ENCODE peak calls at places on chromosomes 13 and 19, in six cellular contexts. M is MCF 10A; D is fibroblast of pulmonary artery; A is NCI-H2081 treated with DMSO at 0.1 percent for 48 hours; U is Kasumi-1; B is stimulated activated CD8-positive, alpha-beta memory T cell treated with anti-CD3 and anti-CD28 coated beads, Interleukin-4, amount 100 ng/mL, for 24 hours. V is an unnamed sample.

GRCh38 chr13:33016414-33017409 is at the start of gene KL:
- DNase-seq in M (no peak), D (no peak), A (no peak), U (no peak), B (no peak), V (peak)

GRCh38 chr19:46478356-46478986 is 7.1 kb upstream of the PNMA8A start:
- DNase-seq in M (no peak), D (peak), A (no peak), U (no peak), B (no peak), V (no peak)

GRCh38 chr13:42215578-42216421 is 56.2 kb upstream of the AKAP11 start:
- DNase-seq in M (peak), D (peak), A (no peak), U (peak), B (no peak), V (no peak)

GRCh38 chr19:48110350-48110966 is at the start of gene PLA2G4C:
- DNase-seq in M (peak), D (peak), A (peak), U (peak), B (peak), V (peak)

GRCh38 chr13:84605927-84606326 is 723.7 kb upstream of the SLITRK1 start:
- DNase-seq in M (no peak), D (no peak), A (no peak), U (no peak), B (no peak), V (no peak)

GRCh38 chr19:21566073-21566472 is 60.7 kb downstream of the ZNF429 start:
- DNase-seq in M (no peak), D (no peak), A (no peak), U (no peak), B (no peak), V (no peak)

GRCh38 chr19:289651-290538 is 1.3 kb downstream of the PLPP2 start:
- DNase-seq in M (peak), D (peak), A (peak), U (no peak), B (no peak), V (no peak)

GRCh38 chr19:9673912-9674668 is 810 bp downstream of the ZNF562 start:
- DNase-seq in M (peak), D (peak), A (no peak), U (no peak), B (no peak), V (no peak)

GRCh38 chr19:48506138-48506733 is 5.4 kb downstream of the LMTK3 start:
- DNase-seq in M (peak), D (peak), A (no peak), U (peak), B (no peak), V (no peak)

GRCh38 chr13:40644838-40645620 is 21.4 kb downstream of the FOXO1 start:
- DNase-seq in M (no peak), D (no peak), A (no peak), U (no peak), B (no peak), V (no peak)